ENCODE peak calls at places on chromosome 3, in ten cellular contexts. Y, L, V, K, P, H, G, C, S and U are unnamed samples.

GRCh38 chr3:23817508-23818223 is 11.9 kb downstream of the UBE2E1 start:
- DNase-seq in C (no peak), V (no peak), L (no peak), S (no peak), G (no peak), Y (no peak), P (no peak), H (no peak), K (no peak), U (no peak)

GRCh38 chr3:59482684-59483083 is 432.9 kb upstream of the CFAP20DC start:
- DNase-seq in L (no peak), H (no peak), V (no peak), S (no peak), G (no peak), Y (no peak), K (no peak), C (no peak), P (no peak), U (no peak)

GRCh38 chr3:172142074-172143059 is 103.0 kb downstream of the FNDC3B start:
- DNase-seq in S (no peak), H (no peak), P (peak), C (no peak), G (no peak), K (peak), Y (no peak), L (no peak), V (no peak), U (peak)

GRCh38 chr3:194685050-194685722 is 497 bp upstream of the FAM43A start:
- DNase-seq in K (no peak), V (no peak), G (no peak), S (no peak), H (no peak), Y (no peak), P (no peak), C (no peak), L (no peak), U (no peak)

GRCh38 chr3:52341123-52341522 is 25.0 kb downstream of the DNAH1 start:
- DNase-seq in P (no peak), C (no peak), Y (no peak), V (no peak), L (peak), G (no peak), H (no peak), K (no peak), S (no peak), U (no peak)

GRCh38 chr3:105364113-105364512 is 2.6 kb upstream of the ALCAM start:
- DNase-seq in P (no peak), Y (no peak), L (no peak), G (no peak), C (no peak), K (no peak), S (no peak), V (no peak), H (no peak), U (peak)

GRCh38 chr3:161510510-161511260 is 14.1 kb downstream of the OTOL1 start:
- DNase-seq in K (no peak), V (no peak), H (no peak), G (no peak), Y (no peak), L (no peak), P (no peak), C (no peak), S (no peak), U (no peak)

GRCh38 chr3:114764056-114764492 is 383.0 kb downstream of the ZBTB20 start:
- DNase-seq in S (no peak), P (no peak), V (no peak), Y (no peak), C (no peak), G (no peak), H (no peak), K (no peak), L (no peak), U (no peak)